ENCODE peak calls at places on chromosome 7, in five cellular contexts. Z, A, V, G and I are unnamed samples.

GRCh38 chr7:2938514-2939192 is 94.5 kb upstream of the GNA12 start:
- DNase-seq in Z (no peak), A (no peak), V (no peak), G (no peak), I (no peak)

GRCh38 chr7:55306331-55306730 is 58.8 kb upstream of the LANCL2 start:
- DNase-seq in Z (no peak), A (no peak), V (no peak), G (no peak), I (no peak)

GRCh38 chr7:51132661-51133060 is 183.9 kb downstream of the COBL start:
- DNase-seq in Z (no peak), A (no peak), V (no peak), G (no peak), I (no peak)

GRCh38 chr7:1717903-1718676 is 48.0 kb downstream of the ELFN1 start:
- DNase-seq in Z (no peak), A (no peak), V (no peak), G (no peak), I (no peak)

GRCh38 chr7:158317238-158318205 is 270.1 kb downstream of the PTPRN2 start:
- DNase-seq in Z (no peak), A (peak), V (peak), G (peak), I (no peak)

GRCh38 chr7:25180946-25181345 is 47.3 kb downstream of the NPVF start:
- DNase-seq in Z (no peak), A (peak), V (no peak), G (no peak), I (no peak)

GRCh38 chr7:55400191-55400590 is 35.1 kb downstream of the LANCL2 start:
- DNase-seq in Z (no peak), A (no peak), V (no peak), G (no peak), I (no peak)

GRCh38 chr7:50206521-50207250 is 97.8 kb upstream of the IKZF1 start:
- DNase-seq in Z (peak), A (no peak), V (no peak), G (no peak), I (no peak)

GRCh38 chr7:138546064-138546619 is 86.1 kb downstream of the TRIM24 start:
- DNase-seq in Z (no peak), A (no peak), V (no peak), G (no peak), I (no peak)

GRCh38 chr7:55536619-55537457 is 35.5 kb downstream of the VOPP1 start:
- DNase-seq in Z (no peak), A (no peak), V (no peak), G (no peak), I (no peak)

GRCh38 chr7:1742555-1743303 is 72.7 kb downstream of the ELFN1 start:
- DNase-seq in Z (no peak), A (no peak), V (no peak), G (no peak), I (no peak)

GRCh38 chr7:28083159-28083997 is 97.2 kb downstream of the JAZF1 start:
- DNase-seq in Z (no peak), A (no peak), V (no peak), G (no peak), I (no peak)

GRCh38 chr7:14748461-14748860 is 154.1 kb downstream of the DGKB start:
- DNase-seq in Z (peak), A (no peak), V (no peak), G (no peak), I (no peak)

GRCh38 chr7:155233703-155234492 is 63.8 kb upstream of the INSIG1 start:
- DNase-seq in Z (no peak), A (no peak), V (no peak), G (no peak), I (no peak)

GRCh38 chr7:101846800-101847538 is 29.5 kb downstream of the CUX1 start:
- DNase-seq in Z (no peak), A (no peak), V (no peak), G (no peak), I (no peak)

GRCh38 chr7:123916240-123916724 is 8.8 kb upstream of the SPAM1 start:
- DNase-seq in Z (peak), A (peak), V (no peak), G (peak), I (peak)

GRCh38 chr7:40608321-40609075 is 473.7 kb downstream of the SUGCT start:
- DNase-seq in Z (no peak), A (no peak), V (no peak), G (no peak), I (no peak)

GRCh38 chr7:12458520-12459131 is 55.0 kb upstream of the VWDE start:
- DNase-seq in Z (peak), A (peak), V (no peak), G (no peak), I (peak)

GRCh38 chr7:113207441-113207840 is 89.1 kb upstream of the SMIM30 start:
- DNase-seq in Z (no peak), A (no peak), V (no peak), G (no peak), I (no peak)

GRCh38 chr7:33350577-33350976 is 221.2 kb downstream of the BBS9 start:
- DNase-seq in Z (no peak), A (no peak), V (no peak), G (no peak), I (no peak)

GRCh38 chr7:84178013-84178412 is 16.6 kb downstream of the SEMA3A start:
- DNase-seq in Z (no peak), A (no peak), V (no peak), G (no peak), I (no peak)

GRCh38 chr7:140390034-140390433 is 8.3 kb downstream of the SLC37A3 start:
- DNase-seq in Z (no peak), A (no peak), V (no peak), G (no peak), I (no peak)